ENCODE peak calls at places on chromosomes 13 and 19, in five cellular contexts. Y is HepG2, V is A549, I is GM12878, U is K562. X is an unnamed sample.

GRCh38 chr19:10881403-10882107 is 10.2 kb downstream of the CARM1 start:
- DNase-seq in Y (no peak), V (no peak), I (no peak), U (peak; percentile 71), X (no peak)

GRCh38 chr19:38252935-38253691 is 3.1 kb downstream of the PPP1R14A start:
- DNase-seq in Y (no peak), V (no peak), I (no peak), U (no peak), X (no peak)

GRCh38 chr13:33016414-33017409 is at the start of gene KL:
- DNase-seq in Y (no peak), V (peak; percentile 1), I (no peak), U (no peak), X (no peak)

GRCh38 chr19:33388231-33388816 is 14.8 kb downstream of the CEBPG start:
- DNase-seq in Y (no peak), V (no peak), I (no peak), U (no peak), X (no peak)

GRCh38 chr13:44857736-44858135 is 131.5 kb downstream of the NUFIP1 start:
- DNase-seq in Y (no peak), V (no peak), I (no peak), U (no peak), X (no peak)

GRCh38 chr13:109611912-109612691 is 174.3 kb downstream of the IRS2 start:
- DNase-seq in Y (no peak), V (no peak), I (no peak), U (no peak), X (no peak)

GRCh38 chr13:94550030-94550738 is 45.8 kb downstream of the TGDS start:
- DNase-seq in Y (peak; percentile 21), V (no peak), I (peak; percentile 4), U (no peak), X (peak; percentile 52)

GRCh38 chr13:109517516-109517915 is 268.9 kb downstream of the IRS2 start:
- DNase-seq in Y (no peak), V (no peak), I (no peak), U (no peak), X (no peak)

GRCh38 chr19:38676023-38676877 is 28.8 kb downstream of the ACTN4 start:
- DNase-seq in Y (no peak), V (no peak), I (no peak), U (peak; percentile 71), X (peak; percentile 78)

GRCh38 chr19:12938536-12939291 is at the start of gene CALR:
- DNase-seq in Y (no peak), V (peak; percentile 37), I (no peak), U (no peak), X (no peak)

GRCh38 chr19:48401277-48401676 is 7.8 kb downstream of the GRIN2D start:
- DNase-seq in Y (no peak), V (no peak), I (no peak), U (no peak), X (no peak)

GRCh38 chr13:30618186-30618937 is 642 bp downstream of the USPL1 start:
- DNase-seq in Y (peak; percentile 4), V (no peak), I (no peak), U (peak; percentile 6), X (no peak)

GRCh38 chr13:32264407-32264806 is 50.8 kb downstream of the ZAR1L start:
- DNase-seq in Y (no peak), V (no peak), I (no peak), U (no peak), X (peak; percentile 55)

GRCh38 chr13:43303040-43303729 is 279.8 kb downstream of the DNAJC15 start:
- DNase-seq in Y (peak; percentile 12), V (peak; percentile 48), I (no peak), U (no peak), X (peak; percentile 70)

GRCh38 chr13:112693831-112694497 is 4.1 kb downstream of the ATP11A start:
- DNase-seq in Y (no peak), V (no peak), I (no peak), U (no peak), X (peak; percentile 90)

GRCh38 chr13:49307365-49307764 is 59.6 kb downstream of the CDADC1 start:
- DNase-seq in Y (no peak), V (no peak), I (no peak), U (no peak), X (no peak)

GRCh38 chr13:87314822-87315221 is 356.3 kb upstream of the SLITRK5 start:
- DNase-seq in Y (no peak), V (no peak), I (no peak), U (no peak), X (no peak)

GRCh38 chr19:4656102-4656501 is 14.0 kb downstream of the MYDGF start:
- DNase-seq in Y (no peak), V (no peak), I (no peak), U (no peak), X (no peak)

GRCh38 chr19:4089400-4089908 is 22.8 kb upstream of the ZBTB7A start:
- DNase-seq in Y (no peak), V (no peak), I (no peak), U (no peak), X (no peak)

GRCh38 chr19:38556521-38557174 is 61.1 kb downstream of the MAP4K1 start:
- DNase-seq in Y (no peak), V (peak; percentile 67), I (peak; percentile 54), U (peak; percentile 36), X (no peak)

GRCh38 chr19:55156202-55157063 is 1.1 kb downstream of the TNNI3 start:
- DNase-seq in Y (peak; percentile 64), V (peak; percentile 89), I (no peak), U (peak; percentile 93), X (peak; percentile 44)

GRCh38 chr19:17581211-17581874 is 25.9 kb downstream of the COLGALT1 start:
- DNase-seq in Y (no peak), V (no peak), I (no peak), U (no peak), X (no peak)

GRCh38 chr19:5147074-5147970 is 178.4 kb downstream of the KDM4B start:
- DNase-seq in Y (no peak), V (no peak), I (no peak), U (no peak), X (no peak)

GRCh38 chr13:101757446-101758039 is 305.1 kb downstream of the ITGBL1 start:
- DNase-seq in Y (no peak), V (peak; percentile 45), I (no peak), U (no peak), X (peak; percentile 50)

GRCh38 chr19:7515471-7516226 is at the start of gene ZNF358:
- DNase-seq in Y (peak; percentile 31), V (peak; percentile 50), I (no peak), U (peak; percentile 91), X (peak; percentile 46)

GRCh38 chr19:42076375-42076944 is 494 bp downstream of the ZNF574 start:
- DNase-seq in Y (no peak), V (no peak), I (no peak), U (no peak), X (no peak)

GRCh38 chr13:30148171-30148754 is 159.1 kb downstream of the KATNAL1 start:
- DNase-seq in Y (no peak), V (no peak), I (no peak), U (no peak), X (no peak)

GRCh38 chr13:33872005-33872351 is 54.0 kb downstream of the RFC3 start:
- DNase-seq in Y (peak; percentile 91), V (no peak), I (no peak), U (no peak), X (no peak)

GRCh38 chr19:31339405-31339804 is 9.8 kb downstream of the TSHZ3 start:
- DNase-seq in Y (no peak), V (no peak), I (no peak), U (no peak), X (no peak)

GRCh38 chr13:113821847-113822246 is 42.0 kb downstream of the GAS6 start:
- DNase-seq in Y (no peak), V (no peak), I (no peak), U (no peak), X (no peak)

GRCh38 chr19:39819786-39820185 is 14.2 kb downstream of the DYRK1B start:
- DNase-seq in Y (no peak), V (no peak), I (no peak), U (no peak), X (no peak)

GRCh38 chr13:44142911-44143665 is 230.5 kb upstream of the SERP2 start:
- DNase-seq in Y (no peak), V (peak; percentile 66), I (no peak), U (peak; percentile 37), X (peak; percentile 49)

GRCh38 chr13:48304132-48304876 is 753 bp downstream of the RB1 start:
- DNase-seq in Y (peak; percentile 30), V (peak; percentile 22), I (peak; percentile 92), U (peak; percentile 11), X (peak; percentile 55)

GRCh38 chr19:34904521-34904845 is 22.2 kb upstream of the ZNF30 start:
- DNase-seq in Y (no peak), V (no peak), I (no peak), U (no peak), X (no peak)

GRCh38 chr19:34900245-34900644 is 26.5 kb upstream of the ZNF30 start:
- DNase-seq in Y (no peak), V (no peak), I (no peak), U (no peak), X (no peak)

GRCh38 chr19:34904846-34905527 is 21.7 kb upstream of the ZNF30 start:
- DNase-seq in Y (no peak), V (no peak), I (no peak), U (no peak), X (no peak)
- H3K4me3 ChIP-seq in Y (no peak overlapping the region), V (no peak overlapping the region), I (no peak overlapping the region), U (no peak overlapping the region), X (no peak overlapping the region)

GRCh38 chr13:25330541-25330940 is 29.1 kb downstream of the NUP58 start:
- DNase-seq in Y (no peak), V (no peak), I (no peak), U (no peak), X (peak; percentile 28)
- TF ChIP-seq BHLHE40 in Y (no peak), V (no peak), I (no peak), U (no peak), X (no peak)

GRCh38 chr19:29484876-29485275 is 40.9 kb upstream of the VSTM2B start:
- DNase-seq in Y (no peak), V (no peak), I (no peak), U (no peak), X (no peak)
- H3K4me3 ChIP-seq in Y (no peak overlapping the region), V (no peak overlapping the region), I (no peak overlapping the region), U (no peak overlapping the region), X (no peak overlapping the region)

GRCh38 chr19:27906081-27906480 is 1306.9 kb downstream of the UQCRFS1 start:
- DNase-seq in Y (no peak), V (no peak), I (no peak), U (no peak), X (no peak)

GRCh38 chr19:27909185-27909840 is 1303.6 kb downstream of the UQCRFS1 start:
- DNase-seq in Y (no peak), V (no peak), I (no peak), U (no peak), X (no peak)

GRCh38 chr19:27909861-27910260 is 1303.1 kb downstream of the UQCRFS1 start:
- DNase-seq in Y (no peak), V (no peak), I (no peak), U (no peak), X (no peak)

GRCh38 chr19:27901078-27901477 is 1311.9 kb downstream of the UQCRFS1 start:
- DNase-seq in Y (no peak), V (no peak), I (no peak), U (no peak), X (no peak)

DNA sequence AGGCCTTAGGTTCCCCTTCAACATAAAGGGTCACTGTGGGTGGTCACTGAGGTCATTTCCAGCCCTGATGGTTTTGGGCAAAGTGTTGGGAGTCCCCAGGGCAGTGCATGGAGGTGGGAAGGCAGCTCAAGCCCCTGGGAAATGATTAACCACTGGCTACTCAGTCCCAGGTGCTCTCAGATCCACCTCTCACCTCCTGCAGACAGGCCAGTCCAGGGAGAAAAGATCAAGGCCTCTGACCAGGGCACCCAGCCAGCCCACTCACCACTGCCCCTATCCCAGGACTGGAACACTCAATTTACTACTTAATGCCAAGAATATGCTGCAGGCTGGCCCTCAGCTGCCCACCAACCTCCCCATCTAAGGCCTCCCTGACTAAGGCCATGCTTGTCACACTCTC is 1307.9 kb downstream of the UQCRFS1 start:
- DNase-seq in Y (no peak), V (no peak), I (no peak), U (no peak), X (no peak)
- TF ChIP-seq BHLHE40 in Y (no peak), V (no peak), I (no peak), U (no peak), X (no peak)

X was measured in IMR-90.